ENCODE peak calls at places on chromosomes 11 and 22, in seven cellular contexts. R is RWPE1; W is brain microvascular endothelial cell; P is activated T-helper 2 cell treated with anti-CD3 and anti-CD28 coated beads, Interferon-gamma antibody, Interleukin-2, Interleukin-4, amounts not matched to agents 10 μg/mL and 5 μg/mL and 100 μg/mL, durations not matched to agents 14 hours and 24 hours and 36 hours; X is stomach; H is A549; I is ELF-1. N is an unnamed sample.

GRCh38 chr11:61297741-61298140 is 2.6 kb upstream of the VWCE start:
- DNase-seq in R (peak), W (peak), P (no peak), X (no peak), H (no peak), I (no peak), N (no peak)

GRCh38 chr11:111591187-111591960 is 10.9 kb upstream of the SIK2 start:
- DNase-seq in R (no peak), W (no peak), P (no peak), X (no peak), H (no peak), I (no peak), N (no peak)

GRCh38 chr11:1745701-1746320 is 4.6 kb downstream of the IFITM10 start:
- DNase-seq in R (no peak), W (no peak), P (no peak), X (no peak), H (no peak), I (no peak), N (peak)

GRCh38 chr22:26444777-26445176 is 15.7 kb downstream of the ASPHD2 start:
- DNase-seq in R (no peak), W (no peak), P (no peak), X (no peak), H (no peak), I (no peak), N (no peak)

GRCh38 chr11:64759131-64759721 is 548 bp downstream of the PYGM start:
- DNase-seq in R (no peak), W (no peak), P (no peak), X (no peak), H (no peak), I (no peak), N (no peak)

GRCh38 chr22:44411226-44412135 is 86.6 kb downstream of the RTL6 start:
- DNase-seq in R (no peak), W (no peak), P (no peak), X (no peak), H (no peak), I (no peak), N (no peak)

GRCh38 chr11:68872216-68873003 is 30.7 kb upstream of the CPT1A start:
- DNase-seq in R (no peak), W (peak), P (no peak), X (no peak), H (no peak), I (no peak), N (no peak)

GRCh38 chr22:39518124-39518786 is 2.1 kb upstream of the ATF4 start:
- DNase-seq in R (no peak), W (no peak), P (no peak), X (no peak), H (no peak), I (peak), N (no peak)

GRCh38 chr22:22229683-22230420 is 14.7 kb upstream of the VPREB1 start:
- DNase-seq in R (no peak), W (no peak), P (no peak), X (no peak), H (no peak), I (no peak), N (no peak)